ENCODE peak calls at places on chromosomes 16 and 17, in nine cellular contexts. X is colonic mucosa, B is OCI-LY7, D is uterus, I is fibroblast of lung, Y is fibroblast of mammary gland, C is prostate gland, J is nephron progenitor cell, H is progenitor cell of endocrine pancreas. N is an unnamed sample.

GRCh38 chr17:37643829-37644228 is 583 bp upstream of the DDX52 start:
- DNase-seq in I (no peak), B (no peak), Y (no peak), C (no peak), X (no peak), H (no peak), J (no peak), D (no peak), N (no peak)

GRCh38 chr17:70787721-70788120 is 618.4 kb downstream of the KCNJ2 start:
- DNase-seq in X (no peak), H (no peak), J (no peak), Y (no peak), B (no peak), D (no peak), I (no peak), C (no peak), N (no peak)

GRCh38 chr17:51487947-51488346 is 227.6 kb downstream of the UTP18 start:
- DNase-seq in J (peak), H (no peak), X (no peak), Y (no peak), C (no peak), D (no peak), B (peak), I (no peak), N (no peak)

GRCh38 chr16:88303890-88304819 is 78.6 kb upstream of the ZNF469 start:
- DNase-seq in H (no peak), Y (peak), D (peak), B (no peak), J (peak), I (peak), X (no peak), C (no peak), N (no peak)

GRCh38 chr17:15341385-15341849 is at the start of gene TEKT3:
- DNase-seq in D (peak), H (peak), Y (peak), C (peak), B (no peak), J (peak), I (peak), X (peak), N (no peak)

GRCh38 chr17:48310748-48311213 is 119.2 kb downstream of the SKAP1 start:
- DNase-seq in H (peak), X (no peak), I (no peak), Y (no peak), B (no peak), C (no peak), D (no peak), J (peak), N (no peak)

GRCh38 chr16:85220125-85220839 is 108.0 kb upstream of the CIBAR2 start:
- DNase-seq in H (no peak), C (peak), J (peak), I (peak), B (no peak), X (peak), D (peak), Y (peak), N (no peak)

GRCh38 chr16:729768-730665 is 3.1 kb downstream of the HAGHL start:
- DNase-seq in C (no peak), B (no peak), X (no peak), D (no peak), J (no peak), I (no peak), Y (no peak), H (no peak), N (no peak)

GRCh38 chr17:63697341-63698286 is 2.3 kb downstream of the LIMD2 start:
- DNase-seq in H (no peak), D (no peak), I (no peak), C (no peak), B (peak), X (peak), J (no peak), Y (peak), N (peak)

GRCh38 chr16:64717871-64718270 is 404.0 kb downstream of the CDH11 start:
- DNase-seq in B (no peak), H (no peak), I (no peak), Y (no peak), D (no peak), C (no peak), X (no peak), J (no peak), N (no peak)

GRCh38 chr16:2016407-2016922 is 3.1 kb upstream of the NPW start:
- DNase-seq in I (no peak), Y (no peak), H (no peak), C (no peak), D (no peak), X (no peak), B (peak), J (peak), N (no peak)
- TF ChIP-seq CTCF in I (peak), Y (peak), H (peak), C (no peak), D (no peak), X (no peak), B (peak), J (peak), N (no peak)

DNA sequence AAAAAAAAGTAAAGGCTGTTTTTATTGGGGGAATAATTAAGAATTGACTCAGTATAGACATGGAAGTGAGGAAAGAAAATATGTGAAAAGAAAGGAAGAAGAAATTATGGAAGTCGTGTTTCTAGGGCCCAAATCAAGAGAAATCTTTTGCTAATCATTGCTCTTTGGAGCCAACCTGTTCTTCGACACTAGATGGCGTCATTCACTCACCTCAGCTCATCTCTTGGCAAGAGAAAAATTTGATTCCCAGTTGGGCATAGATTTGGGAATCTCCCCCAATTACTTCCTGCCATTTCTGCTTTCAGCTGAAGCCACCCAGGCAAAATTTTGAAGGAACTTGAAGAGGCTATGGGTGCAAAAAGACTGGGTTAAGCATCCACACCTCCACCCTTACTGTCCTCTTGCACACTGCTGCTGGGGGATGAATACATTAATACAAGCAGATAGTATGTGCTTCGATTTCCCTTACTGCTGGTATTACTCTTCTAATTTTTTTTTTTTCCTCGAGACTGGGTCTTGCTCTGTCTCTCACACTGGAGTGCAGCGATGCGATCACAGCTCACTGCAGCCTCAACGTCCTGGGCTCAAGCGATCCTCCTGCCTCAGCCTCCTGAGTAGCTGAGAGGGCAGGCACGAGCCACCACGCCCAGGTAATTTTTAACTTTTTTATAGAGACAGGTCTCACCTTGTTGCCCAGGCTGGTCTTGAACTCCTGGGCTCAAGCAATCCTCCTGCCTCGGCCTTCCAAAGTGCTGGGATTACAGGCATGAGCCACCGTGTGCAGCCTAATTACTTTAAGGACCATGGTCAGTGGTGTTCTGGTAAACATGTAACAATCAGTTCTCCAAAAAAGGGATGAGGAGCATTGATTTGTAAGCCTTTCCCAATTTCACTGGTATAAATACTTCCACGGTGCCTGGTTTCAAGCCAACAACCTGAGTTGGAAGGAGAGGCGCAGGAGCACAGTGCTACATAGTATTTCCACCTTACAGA is 13.5 kb downstream of the PSMD7 start:
- DNase-seq in J (peak), I (peak), D (no peak), X (peak), Y (peak), C (peak), B (peak), H (no peak), N (no peak)
- TF ChIP-seq CTCF in J (peak), I (peak), D (peak), X (peak), Y (peak), C (peak), B (peak), H (peak), N (peak)

DNA sequence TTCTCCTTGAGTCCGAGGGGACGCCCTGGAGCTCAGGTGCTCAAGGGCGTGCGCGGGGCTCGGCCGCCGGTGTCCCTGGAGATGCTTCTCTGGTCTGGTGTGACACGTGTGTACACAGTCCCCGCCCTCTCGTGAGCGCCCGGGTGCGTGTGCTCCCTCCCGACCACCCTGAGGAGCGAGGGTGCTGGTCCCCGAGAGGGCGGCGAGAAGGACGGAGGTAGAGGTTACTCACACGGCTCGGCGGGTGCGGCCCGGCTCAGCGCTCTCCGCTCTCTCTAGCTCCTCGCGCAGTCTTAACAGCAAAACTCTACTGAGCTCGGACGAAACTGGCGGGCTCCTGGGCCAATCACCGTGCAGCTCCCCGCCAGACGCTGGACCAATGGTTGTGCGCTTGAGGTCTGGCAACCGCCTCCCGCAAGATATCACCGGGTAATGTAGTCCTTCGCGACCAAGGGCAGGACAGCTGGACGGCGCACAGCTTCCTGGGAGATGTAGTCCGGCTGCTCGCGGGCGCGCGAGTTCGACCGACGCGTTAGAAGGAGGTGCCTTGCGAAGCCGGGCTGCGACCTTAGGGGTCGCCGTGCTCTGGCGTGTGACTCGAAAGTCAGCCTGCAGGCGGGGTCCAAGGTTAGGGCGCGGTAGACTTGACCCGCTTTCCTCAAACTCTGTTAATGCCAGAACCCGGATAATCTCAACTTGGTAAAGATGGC is at the start of gene SLC25A19:
- DNase-seq in I (peak), X (peak), H (peak), J (peak), D (peak), Y (peak), B (peak), C (peak), N (peak)
- TF ChIP-seq CTCF in I (peak), X (no peak), H (peak), J (no peak), D (peak), Y (no peak), B (peak), C (no peak), N (no peak)

DNA sequence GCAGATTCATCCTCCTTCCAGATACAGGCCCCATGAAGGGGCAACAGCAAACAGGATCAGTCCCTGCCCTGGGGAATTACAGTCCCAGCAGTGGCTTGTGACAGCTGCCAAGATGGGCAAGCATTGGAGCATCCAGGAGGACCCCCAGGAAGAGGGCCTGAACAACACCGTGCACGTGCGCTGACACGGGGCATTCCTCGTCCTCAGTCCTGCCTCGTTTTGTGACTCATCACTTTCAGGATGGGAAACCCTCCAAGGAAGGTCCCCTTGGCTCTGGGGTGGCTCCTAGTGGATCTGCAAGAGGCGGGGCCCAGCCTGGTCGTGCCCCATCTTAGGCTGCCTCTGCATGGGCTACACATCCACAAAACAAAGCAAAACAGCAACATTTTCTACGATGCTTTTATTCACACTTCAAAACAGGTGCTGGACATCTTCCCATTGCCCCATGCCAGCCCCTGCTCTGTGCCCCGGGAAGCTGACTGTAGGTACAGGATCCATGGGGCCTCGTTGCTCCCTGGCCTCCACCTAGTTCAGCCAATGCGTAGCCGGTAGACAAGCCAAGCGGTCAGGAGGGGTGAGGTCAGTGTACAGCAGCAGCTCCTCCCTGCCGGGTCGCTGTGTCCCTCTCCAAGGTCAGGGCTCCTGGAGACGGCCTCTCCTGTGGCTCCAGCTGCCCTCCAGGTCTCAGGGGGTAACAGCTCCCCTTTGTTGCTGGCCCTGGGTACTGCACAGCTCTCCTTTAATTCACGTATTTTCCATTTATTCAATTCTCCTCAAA is 32.3 kb downstream of the ACTG1 start:
- DNase-seq in I (peak), C (no peak), B (no peak), J (no peak), X (no peak), D (no peak), Y (peak), H (no peak), N (no peak)
- TF ChIP-seq CTCF in I (no peak), C (no peak), B (no peak), J (no peak), X (no peak), D (no peak), Y (peak), H (no peak), N (no peak)